ENCODE peak calls at places on chromosomes 5 and 9, in six cellular contexts. F is COR-L47, X is tibial artery, B is GM19239, R is right cardiac atrium, K is DMS79. C is an unnamed sample.

GRCh38 chr5:159003045-159004030 is 96.4 kb downstream of the EBF1 start:
- DNase-seq in K (no peak), F (no peak), R (no peak), B (no peak), X (no peak), C (no peak)

GRCh38 chr5:143340891-143341685 is 62.4 kb downstream of the NR3C1 start:
- DNase-seq in F (no peak), K (no peak), B (no peak), X (no peak), R (no peak), C (no peak)

GRCh38 chr5:137365126-137365865 is 133.8 kb downstream of the SPOCK1 start:
- DNase-seq in X (no peak), F (no peak), R (no peak), K (no peak), B (no peak), C (no peak)

GRCh38 chr9:88380118-88380517 is 8.1 kb upstream of the SPIN1 start:
- DNase-seq in X (no peak), F (no peak), R (no peak), K (no peak), B (no peak), C (no peak)

GRCh38 chr9:89471390-89471789 is 26.5 kb downstream of the SEMA4D start:
- DNase-seq in F (no peak), B (no peak), K (no peak), R (no peak), X (no peak), C (no peak)

GRCh38 chr5:6829150-6829784 is 116.0 kb downstream of the TENT4A start:
- DNase-seq in X (no peak), K (no peak), R (no peak), F (no peak), B (peak; percentile 36), C (no peak)

GRCh38 chr9:136862849-136863622 is 3.1 kb downstream of the EDF1 start:
- DNase-seq in R (no peak), B (no peak), K (no peak), X (no peak), F (no peak), C (no peak)

GRCh38 chr5:178418471-178419010 is 171.7 kb downstream of the COL23A1 start:
- DNase-seq in B (no peak), K (no peak), F (no peak), R (no peak), X (no peak), C (no peak)

GRCh38 chr5:39158786-39159185 is 60.6 kb downstream of the FYB1 start:
- DNase-seq in R (no peak), X (no peak), B (no peak), F (no peak), K (no peak), C (no peak)

GRCh38 chr9:128787583-128788156 is 617 bp downstream of the TBC1D13 start:
- DNase-seq in B (no peak), X (no peak), K (no peak), F (no peak), R (no peak), C (no peak)

GRCh38 chr5:97297063-97297715 is 114.1 kb upstream of the RIOK2 start:
- DNase-seq in R (no peak), K (no peak), X (no peak), F (peak; percentile 63), B (peak; percentile 6), C (no peak)

GRCh38 chr9:97367729-97368128 is 44.2 kb upstream of the TDRD7 start:
- DNase-seq in B (no peak), R (no peak), K (no peak), X (no peak), F (no peak), C (no peak)

GRCh38 chr9:20623748-20624124 is 1.4 kb upstream of the MLLT3 start:
- DNase-seq in F (no peak), R (no peak), B (no peak), X (no peak), K (no peak), C (no peak)

GRCh38 chr9:70113403-70114022 is 69.9 kb downstream of the MAMDC2 start:
- DNase-seq in R (peak; percentile 59), X (peak; percentile 76), F (peak; percentile 61), K (no peak), B (peak; percentile 9), C (no peak)

GRCh38 chr5:73968729-73969128 is 342.7 kb downstream of the ARHGEF28 start:
- DNase-seq in B (no peak), X (no peak), R (no peak), K (no peak), F (no peak), C (no peak)

GRCh38 chr9:133740891-133741290 is 2.7 kb upstream of the SARDH start:
- DNase-seq in X (no peak), K (no peak), F (no peak), R (no peak), B (no peak), C (peak; percentile 52)

GRCh38 chr9:34560574-34561229 is 28.8 kb downstream of the CNTFR start:
- DNase-seq in R (peak; percentile 63), B (no peak), K (no peak), F (no peak), X (no peak), C (no peak)

GRCh38 chr9:130372057-130372456 is 72.7 kb upstream of the ASS1 start:
- DNase-seq in B (no peak), F (no peak), K (no peak), X (no peak), R (no peak), C (no peak)

GRCh38 chr5:171901764-171902163 is 104.7 kb downstream of the FBXW11 start:
- DNase-seq in X (no peak), B (no peak), R (no peak), F (no peak), K (no peak), C (no peak)

GRCh38 chr9:69121155-69122085 is 52.7 kb upstream of the TJP2 start:
- DNase-seq in R (peak; percentile 37), B (peak; percentile 54), X (no peak), K (peak; percentile 42), F (peak; percentile 65), C (peak; percentile 85)

GRCh38 chr5:9059920-9060691 is 485.8 kb downstream of the SEMA5A start:
- DNase-seq in B (no peak), R (no peak), F (no peak), X (no peak), K (no peak), C (no peak)

GRCh38 chr5:73655521-73656160 is 29.6 kb downstream of the ARHGEF28 start:
- DNase-seq in X (peak; percentile 71), F (no peak), B (no peak), K (no peak), R (no peak), C (no peak)

GRCh38 chr9:95507456-95508241 is 9.1 kb downstream of the PTCH1 start:
- DNase-seq in B (no peak), K (no peak), R (peak; percentile 51), F (no peak), X (peak; percentile 80), C (peak; percentile 74)

GRCh38 chr5:72392326-72392733 is 72.2 kb downstream of the PTCD2 start:
- DNase-seq in R (no peak), F (no peak), X (no peak), B (no peak), K (no peak), C (no peak)

GRCh38 chr9:97077465-97078295 is 38.7 kb upstream of the CTSV start:
- DNase-seq in K (no peak), B (no peak), X (no peak), R (no peak), F (no peak), C (no peak)

C was measured in upper lobe of right lung.